ENCODE peak calls at places on chromosomes 7 and 10, in five cellular contexts. One of them, this sample, is unnamed. For H3K4me1, the result is how much of the 10 kb centered on the place peaks cover.

GRCh38 chr10:89942217-89942616 is 240.8 kb downstream of the KIF20B start:
- DNase-seq in upper lobe of left lung: no peak
- DNase-seq in suprapubic skin: no peak
- DNase-seq in ovary: no peak
- DNase-seq in K562: no peak
- DNase-seq in this sample: no peak

GRCh38 chr10:92123031-92123450 is 167.8 kb downstream of the CPEB3 start:
- DNase-seq in upper lobe of left lung: no peak
- DNase-seq in suprapubic skin: no peak
- DNase-seq in ovary: no peak
- DNase-seq in K562: no peak
- DNase-seq in this sample: no peak

GRCh38 chr7:138387755-138388475 is 72.1 kb upstream of the TRIM24 start:
- DNase-seq in upper lobe of left lung: no peak
- DNase-seq in suprapubic skin: no peak
- DNase-seq in ovary: no peak
- DNase-seq in K562: peak
- DNase-seq in this sample: no peak

GRCh38 chr10:29804025-29804852 is 169.5 kb upstream of the SVIL start:
- DNase-seq in upper lobe of left lung: no peak
- DNase-seq in suprapubic skin: peak
- DNase-seq in ovary: no peak
- DNase-seq in K562: no peak
- DNase-seq in this sample: peak

GRCh38 chr10:659710-660141 is 29.7 kb downstream of the DIP2C start:
- DNase-seq in upper lobe of left lung: no peak
- DNase-seq in suprapubic skin: no peak
- DNase-seq in ovary: no peak
- DNase-seq in K562: no peak
- DNase-seq in this sample: peak

GRCh38 chr10:110486680-110487410 is 10.9 kb upstream of the DUSP5 start:
- DNase-seq in upper lobe of left lung: no peak
- DNase-seq in suprapubic skin: no peak
- DNase-seq in ovary: no peak
- DNase-seq in K562: no peak
- DNase-seq in this sample: no peak

GRCh38 chr7:158816995-158817394 is 12.3 kb downstream of the ESYT2 start:
- DNase-seq in upper lobe of left lung: no peak
- DNase-seq in suprapubic skin: no peak
- DNase-seq in ovary: no peak
- DNase-seq in K562: peak
- DNase-seq in this sample: no peak

GRCh38 chr10:102783541-102783930 is 39.8 kb downstream of the WBP1L start:
- DNase-seq in upper lobe of left lung: no peak
- DNase-seq in suprapubic skin: no peak
- DNase-seq in ovary: no peak
- DNase-seq in K562: no peak
- DNase-seq in this sample: no peak

GRCh38 chr7:92784935-92785334 is 51.4 kb downstream of the CDK6 start:
- DNase-seq in upper lobe of left lung: no peak
- DNase-seq in suprapubic skin: no peak
- DNase-seq in ovary: no peak
- DNase-seq in K562: no peak
- DNase-seq in this sample: no peak

GRCh38 chr7:116377721-116378120 is 121.8 kb upstream of the CAV2 start:
- DNase-seq in upper lobe of left lung: no peak
- DNase-seq in suprapubic skin: no peak
- DNase-seq in ovary: no peak
- DNase-seq in K562: no peak
- DNase-seq in this sample: no peak

GRCh38 chr10:5604946-5605345 is 61.4 kb downstream of the ASB13 start:
- DNase-seq in upper lobe of left lung: no peak
- DNase-seq in suprapubic skin: no peak
- DNase-seq in ovary: no peak
- DNase-seq in K562: no peak
- DNase-seq in this sample: no peak

GRCh38 chr10:58950618-58951017 is 225.8 kb upstream of the PHYHIPL start:
- DNase-seq in upper lobe of left lung: no peak
- DNase-seq in suprapubic skin: no peak
- DNase-seq in ovary: no peak
- DNase-seq in K562: no peak
- DNase-seq in this sample: no peak

GRCh38 chr7:33781796-33782195 is 123.5 kb upstream of the BMPER start:
- DNase-seq in upper lobe of left lung: no peak
- DNase-seq in suprapubic skin: no peak
- DNase-seq in ovary: no peak
- DNase-seq in K562: no peak
- DNase-seq in this sample: no peak

GRCh38 chr7:70808876-70809275 is 323.1 kb upstream of the GALNT17 start:
- DNase-seq in upper lobe of left lung: no peak
- DNase-seq in suprapubic skin: no peak
- DNase-seq in ovary: no peak
- DNase-seq in K562: no peak
- DNase-seq in this sample: no peak

GRCh38 chr10:24463683-24464426 is 254.9 kb downstream of the KIAA1217 start:
- DNase-seq in upper lobe of left lung: no peak
- DNase-seq in suprapubic skin: no peak
- DNase-seq in ovary: no peak
- DNase-seq in K562: no peak
- DNase-seq in this sample: no peak

GRCh38 chr7:93943816-93944540 is 22.4 kb downstream of the GNG11 start:
- DNase-seq in upper lobe of left lung: no peak
- DNase-seq in suprapubic skin: no peak
- DNase-seq in ovary: no peak
- DNase-seq in K562: no peak
- DNase-seq in this sample: no peak

GRCh38 chr7:14501436-14501835 is 401.1 kb downstream of the DGKB start:
- DNase-seq in upper lobe of left lung: no peak
- DNase-seq in suprapubic skin: no peak
- DNase-seq in ovary: no peak
- DNase-seq in K562: no peak
- DNase-seq in this sample: no peak

GRCh38 chr10:69406816-69407580 is 9.7 kb downstream of the TACR2 start:
- DNase-seq in upper lobe of left lung: peak
- DNase-seq in suprapubic skin: no peak
- DNase-seq in ovary: no peak
- DNase-seq in K562: no peak
- DNase-seq in this sample: no peak

GRCh38 chr7:79051915-79052314 is 401.6 kb downstream of the MAGI2 start:
- DNase-seq in upper lobe of left lung: no peak
- DNase-seq in suprapubic skin: no peak
- DNase-seq in ovary: no peak
- DNase-seq in K562: no peak
- DNase-seq in this sample: no peak

GRCh38 chr7:112302566-112302965 is 96.1 kb downstream of the ZNF277 start:
- DNase-seq in upper lobe of left lung: no peak
- DNase-seq in suprapubic skin: no peak
- DNase-seq in ovary: no peak
- DNase-seq in K562: no peak
- DNase-seq in this sample: no peak

GRCh38 chr10:128870830-128871597 is 596.0 kb upstream of the MGMT start:
- DNase-seq in upper lobe of left lung: no peak
- DNase-seq in suprapubic skin: no peak
- DNase-seq in ovary: no peak
- DNase-seq in K562: no peak
- DNase-seq in this sample: no peak

GRCh38 chr10:48231699-48232315 is 42.7 kb downstream of the FRMPD2 start:
- DNase-seq in upper lobe of left lung: no peak
- DNase-seq in suprapubic skin: no peak
- DNase-seq in ovary: no peak
- DNase-seq in K562: no peak
- DNase-seq in this sample: no peak

GRCh38 chr10:53358536-53358935 is 586.0 kb upstream of the MBL2 start:
- DNase-seq in upper lobe of left lung: no peak
- DNase-seq in suprapubic skin: no peak
- DNase-seq in ovary: no peak
- DNase-seq in K562: no peak
- DNase-seq in this sample: no peak
- TF ChIP-seq EP300 in upper lobe of left lung: no peak
- TF ChIP-seq EP300 in suprapubic skin: no peak
- TF ChIP-seq EP300 in ovary: no peak
- TF ChIP-seq EP300 in K562: no peak
- TF ChIP-seq EP300 in this sample: no peak

GRCh38 chr10:11205026-11205772 is 187.5 kb downstream of the CELF2 start:
- DNase-seq in upper lobe of left lung: peak
- DNase-seq in suprapubic skin: no peak
- DNase-seq in ovary: no peak
- DNase-seq in K562: no peak
- DNase-seq in this sample: no peak

GRCh38 chr10:11197266-11197712 is 179.6 kb downstream of the CELF2 start:
- DNase-seq in upper lobe of left lung: no peak
- DNase-seq in suprapubic skin: no peak
- DNase-seq in ovary: no peak
- DNase-seq in K562: peak
- DNase-seq in this sample: no peak

GRCh38 chr10:11204355-11204879 is 186.7 kb downstream of the CELF2 start:
- DNase-seq in upper lobe of left lung: peak
- DNase-seq in suprapubic skin: no peak
- DNase-seq in ovary: no peak
- DNase-seq in K562: no peak
- DNase-seq in this sample: no peak

GRCh38 chr10:11197854-11198253 is 180.2 kb downstream of the CELF2 start:
- DNase-seq in upper lobe of left lung: no peak
- DNase-seq in suprapubic skin: no peak
- DNase-seq in ovary: no peak
- DNase-seq in K562: no peak
- DNase-seq in this sample: no peak

GRCh38 chr10:11201911-11202310 is 184.2 kb downstream of the CELF2 start:
- DNase-seq in upper lobe of left lung: no peak
- DNase-seq in suprapubic skin: no peak
- DNase-seq in ovary: no peak
- DNase-seq in K562: no peak
- DNase-seq in this sample: no peak
- H3K4me1 ChIP-seq in upper lobe of left lung: under half
- H3K4me1 ChIP-seq in suprapubic skin: under half
- H3K4me1 ChIP-seq in ovary: under half
- H3K4me1 ChIP-seq in K562: under half
- H3K4me1 ChIP-seq in this sample: under half

GRCh38 chr7:47846117-47846836 is 102.0 kb downstream of the PKD1L1 start:
- DNase-seq in upper lobe of left lung: no peak
- DNase-seq in suprapubic skin: no peak
- DNase-seq in ovary: no peak
- DNase-seq in K562: no peak
- DNase-seq in this sample: no peak
- TF ChIP-seq EP300 in upper lobe of left lung: no peak
- TF ChIP-seq EP300 in suprapubic skin: no peak
- TF ChIP-seq EP300 in ovary: no peak
- TF ChIP-seq EP300 in K562: no peak
- TF ChIP-seq EP300 in this sample: no peak

GRCh38 chr7:8015746-8016120 is 47.1 kb downstream of the GLCCI1 start:
- DNase-seq in upper lobe of left lung: no peak
- DNase-seq in suprapubic skin: no peak
- DNase-seq in ovary: no peak
- DNase-seq in K562: no peak
- DNase-seq in this sample: no peak
- H3K4me1 ChIP-seq in upper lobe of left lung: under half
- H3K4me1 ChIP-seq in suprapubic skin: under half
- H3K4me1 ChIP-seq in ovary: under half
- H3K4me1 ChIP-seq in K562: under half
- H3K4me1 ChIP-seq in this sample: under half

DNA sequence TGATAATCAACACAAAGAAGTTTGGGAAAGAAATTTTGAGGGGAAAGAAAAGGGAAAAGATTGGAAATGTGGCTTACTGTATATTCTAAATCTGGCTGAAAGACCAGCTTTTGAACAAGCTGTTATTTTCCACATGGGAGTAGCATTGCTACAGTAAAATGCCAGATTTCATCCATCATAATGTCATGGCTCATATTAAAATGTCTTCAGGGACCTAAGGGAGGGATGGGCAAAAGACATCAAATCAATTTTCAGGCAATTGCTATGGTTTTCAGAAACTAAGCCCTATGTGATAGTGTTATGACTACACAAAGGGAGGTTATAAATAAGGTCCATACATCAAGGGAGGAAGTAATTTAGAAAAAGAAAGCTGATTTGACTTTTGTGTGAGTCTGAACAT is 1116.9 kb upstream of the CELF2 start:
- DNase-seq in upper lobe of left lung: no peak
- DNase-seq in suprapubic skin: no peak
- DNase-seq in ovary: no peak
- DNase-seq in K562: no peak
- DNase-seq in this sample: no peak
- TF ChIP-seq EP300 in upper lobe of left lung: no peak
- TF ChIP-seq EP300 in suprapubic skin: no peak
- TF ChIP-seq EP300 in ovary: no peak
- TF ChIP-seq EP300 in K562: no peak
- TF ChIP-seq EP300 in this sample: no peak

GRCh38 chr10:132574288-132574687 is 36.7 kb downstream of the INPP5A start:
- DNase-seq in upper lobe of left lung: no peak
- DNase-seq in suprapubic skin: no peak
- DNase-seq in ovary: no peak
- DNase-seq in K562: no peak
- DNase-seq in this sample: no peak

GRCh38 chr10:132572545-132572937 is 35.0 kb downstream of the INPP5A start:
- DNase-seq in upper lobe of left lung: no peak
- DNase-seq in suprapubic skin: no peak
- DNase-seq in ovary: no peak
- DNase-seq in K562: no peak
- DNase-seq in this sample: peak

GRCh38 chr10:132575320-132576201 is 38.0 kb downstream of the INPP5A start:
- DNase-seq in upper lobe of left lung: peak
- DNase-seq in suprapubic skin: no peak
- DNase-seq in ovary: no peak
- DNase-seq in K562: no peak
- DNase-seq in this sample: no peak

GRCh38 chr10:132576671-132577349 is 39.2 kb downstream of the INPP5A start:
- DNase-seq in upper lobe of left lung: peak
- DNase-seq in suprapubic skin: no peak
- DNase-seq in ovary: no peak
- DNase-seq in K562: no peak
- DNase-seq in this sample: no peak

GRCh38 chr10:132574783-132575319 is 37.3 kb downstream of the INPP5A start:
- DNase-seq in upper lobe of left lung: no peak
- DNase-seq in suprapubic skin: peak
- DNase-seq in ovary: no peak
- DNase-seq in K562: no peak
- DNase-seq in this sample: peak
- H3K4me1 ChIP-seq in upper lobe of left lung: half or more
- H3K4me1 ChIP-seq in suprapubic skin: half or more
- H3K4me1 ChIP-seq in ovary: under half
- H3K4me1 ChIP-seq in K562: under half
- H3K4me1 ChIP-seq in this sample: half or more

GRCh38 chr10:33334170-33334838 is at the start of gene NRP1:
- DNase-seq in upper lobe of left lung: peak
- DNase-seq in suprapubic skin: no peak
- DNase-seq in ovary: peak
- DNase-seq in K562: no peak
- DNase-seq in this sample: peak
- TF ChIP-seq EP300 in upper lobe of left lung: no peak
- TF ChIP-seq EP300 in suprapubic skin: no peak
- TF ChIP-seq EP300 in ovary: no peak
- TF ChIP-seq EP300 in K562: no peak
- TF ChIP-seq EP300 in this sample: no peak

DNA sequence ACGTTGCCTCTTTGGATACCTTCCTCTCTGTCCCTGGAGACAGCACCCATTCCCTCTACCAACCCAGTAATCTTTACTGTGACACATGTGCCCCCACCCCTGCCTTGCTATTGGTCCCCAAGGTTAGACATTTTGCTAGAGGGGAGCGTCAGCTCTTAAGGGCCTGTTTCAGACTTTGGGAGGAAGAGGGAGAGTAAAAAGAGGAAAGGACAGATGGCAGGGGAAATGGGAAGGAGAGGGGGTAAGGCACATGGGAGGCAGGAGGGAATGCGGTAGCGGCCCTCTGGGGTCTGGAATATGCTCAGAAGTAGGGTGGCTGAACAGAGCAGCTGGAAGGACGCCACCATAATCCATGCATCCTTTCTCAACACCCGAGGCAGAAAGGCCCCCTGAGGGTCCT is 12.2 kb downstream of the BLNK start:
- DNase-seq in upper lobe of left lung: no peak
- DNase-seq in suprapubic skin: no peak
- DNase-seq in ovary: no peak
- DNase-seq in K562: no peak
- DNase-seq in this sample: no peak
- H3K4me1 ChIP-seq in upper lobe of left lung: under half
- H3K4me1 ChIP-seq in suprapubic skin: under half
- H3K4me1 ChIP-seq in ovary: under half
- H3K4me1 ChIP-seq in K562: under half
- H3K4me1 ChIP-seq in this sample: under half